ENCODE peak calls at places on chromosomes 12 and 14, in four cellular contexts. G is HL-60, Q is HCT116, T is SK-N-SH. U is an unnamed sample.

GRCh38 chr12:112294793-112295192 is 87.4 kb downstream of the HECTD4 start:
- DNase-seq in G (no peak), Q (peak; percentile 15), T (no peak), U (no peak)

GRCh38 chr12:12724421-12725085 is 7.4 kb downstream of the CDKN1B start:
- DNase-seq in G (no peak), Q (no peak), T (peak; percentile 72), U (no peak)

GRCh38 chr12:34354239-34355200 is 332.2 kb downstream of the ALG10 start:
- DNase-seq in G (no peak), Q (no peak), T (peak; percentile 62), U (no peak)

GRCh38 chr12:83865431-83865830 is 1047.2 kb downstream of the SLC6A15 start:
- DNase-seq in G (no peak), Q (no peak), T (no peak), U (no peak)

GRCh38 chr14:36662258-36662542 is 540 bp downstream of the PAX9 start:
- DNase-seq in G (no peak), Q (no peak), T (no peak), U (no peak)

GRCh38 chr12:128940974-128941373 is 87.7 kb downstream of the GLT1D1 start:
- DNase-seq in G (no peak), Q (no peak), T (no peak), U (no peak)

GRCh38 chr14:67955241-67955640 is 135.7 kb downstream of the RAD51B start:
- DNase-seq in G (no peak), Q (no peak), T (no peak), U (no peak)

GRCh38 chr14:101017209-101017608 is 113.7 kb upstream of the RTL1 start:
- DNase-seq in G (no peak), Q (no peak), T (no peak), U (no peak)

GRCh38 chr12:13913371-13913770 is 68.0 kb downstream of the GRIN2B start:
- DNase-seq in G (no peak), Q (no peak), T (no peak), U (no peak)

GRCh38 chr12:77814361-77814760 is 16.3 kb upstream of the NAV3 start:
- DNase-seq in G (no peak), Q (no peak), T (no peak), U (no peak)

GRCh38 chr12:6460751-6461371 is 9.0 kb downstream of the TAPBPL start:
- DNase-seq in G (no peak), Q (no peak), T (no peak), U (no peak)

GRCh38 chr14:76261371-76261811 is 109.7 kb downstream of the GPATCH2L start:
- DNase-seq in G (no peak), Q (no peak), T (no peak), U (no peak)

GRCh38 chr12:9273276-9273675 is 65.1 kb upstream of the PZP start:
- DNase-seq in G (no peak), Q (no peak), T (no peak), U (no peak)

GRCh38 chr14:37988472-37988871 is 219.2 kb upstream of the SSTR1 start:
- DNase-seq in G (no peak), Q (no peak), T (no peak), U (no peak)

GRCh38 chr14:27015046-27015445 is 417.2 kb upstream of the NOVA1 start:
- DNase-seq in G (no peak), Q (no peak), T (no peak), U (no peak)

GRCh38 chr12:11758838-11759509 is 109.5 kb downstream of the ETV6 start:
- DNase-seq in G (no peak), Q (no peak), T (no peak), U (peak; percentile 72)

GRCh38 chr12:4202482-4202881 is 71.1 kb upstream of the CCND2 start:
- DNase-seq in G (no peak), Q (no peak), T (no peak), U (no peak)

GRCh38 chr12:106139422-106140141 is 828 bp upstream of the NUAK1 start:
- DNase-seq in G (no peak), Q (peak; percentile 56), T (no peak), U (peak; percentile 76)

GRCh38 chr12:105369014-105369413 is 38.5 kb downstream of the C12orf75 start:
- DNase-seq in G (no peak), Q (no peak), T (no peak), U (no peak)

GRCh38 chr12:110403146-110403974 is at the start of gene ANAPC7:
- DNase-seq in G (peak; percentile 84), Q (peak; percentile 83), T (peak; percentile 95), U (peak; percentile 92)

GRCh38 chr12:124774462-124775167 is 89.0 kb downstream of the SCARB1 start:
- DNase-seq in G (peak; percentile 20), Q (no peak), T (no peak), U (peak; percentile 48)

GRCh38 chr12:108215458-108215857 is 86.4 kb downstream of the WSCD2 start:
- DNase-seq in G (no peak), Q (no peak), T (no peak), U (no peak)

GRCh38 chr14:50769893-50770500 is 61.0 kb downstream of the NIN start:
- DNase-seq in G (no peak), Q (no peak), T (no peak), U (no peak)

GRCh38 chr14:22560638-22561365 is 28.2 kb downstream of the DAD1 start:
- DNase-seq in G (no peak), Q (no peak), T (no peak), U (no peak)

GRCh38 chr12:6056406-6057211 is 67.9 kb downstream of the VWF start:
- DNase-seq in G (no peak), Q (peak; percentile 21), T (peak; percentile 74), U (no peak)

GRCh38 chr12:75720807-75721206 is 209.4 kb upstream of the KRR1 start:
- DNase-seq in G (no peak), Q (no peak), T (peak; percentile 38), U (no peak)

GRCh38 chr12:3536096-3536875 is 45.3 kb downstream of the PRMT8 start:
- DNase-seq in G (no peak), Q (no peak), T (no peak), U (no peak)

GRCh38 chr14:99166506-99166905 is 105.5 kb downstream of the BCL11B start:
- DNase-seq in G (no peak), Q (no peak), T (no peak), U (no peak)

GRCh38 chr12:130878193-130879185 is 6.6 kb downstream of the RAN start:
- DNase-seq in G (peak; percentile 13), Q (no peak), T (no peak), U (no peak)

GRCh38 chr12:98559666-98560065 is 33.8 kb upstream of the SLC25A3 start:
- DNase-seq in G (no peak), Q (no peak), T (no peak), U (no peak)

GRCh38 chr12:29889737-29890136 is 106.0 kb upstream of the TMTC1 start:
- DNase-seq in G (peak; percentile 24), Q (peak; percentile 52), T (peak; percentile 29), U (peak; percentile 16)

GRCh38 chr12:54421175-54421872 is 2.3 kb upstream of the ITGA5 start:
- DNase-seq in G (no peak), Q (no peak), T (no peak), U (peak; percentile 62)

GRCh38 chr12:119157528-119157927 is 21.2 kb upstream of the HSPB8 start:
- DNase-seq in G (no peak), Q (no peak), T (no peak), U (no peak)

GRCh38 chr12:49627752-49628360 is 4.5 kb downstream of the PRPF40B start:
- DNase-seq in G (no peak), Q (peak; percentile 23), T (no peak), U (no peak)

GRCh38 chr14:36300337-36300736 is 20.1 kb downstream of the MBIP start:
- DNase-seq in G (no peak), Q (no peak), T (no peak), U (no peak)

GRCh38 chr12:68833508-68833907 is 25.5 kb downstream of the MDM2 start:
- DNase-seq in G (no peak), Q (no peak), T (no peak), U (no peak)
- TF ChIP-seq POLR2AphosphoS5 in G (no peak), Q (no peak), T (peak; percentile 36), U (no peak)

GRCh38 chr12:122029620-122030426 is 8.1 kb downstream of the BCL7A start:
- DNase-seq in G (no peak), Q (no peak), T (no peak), U (no peak)

GRCh38 chr12:122028601-122029560 is 7.2 kb downstream of the BCL7A start:
- DNase-seq in G (no peak), Q (no peak), T (no peak), U (no peak)

GRCh38 chr12:122028165-122028591 is 6.5 kb downstream of the BCL7A start:
- DNase-seq in G (no peak), Q (no peak), T (no peak), U (no peak)

GRCh38 chr12:122024132-122024785 is 2.6 kb downstream of the BCL7A start:
- DNase-seq in G (no peak), Q (no peak), T (no peak), U (no peak)

GRCh38 chr12:122026706-122027328 is 5.1 kb downstream of the BCL7A start:
- DNase-seq in G (no peak), Q (no peak), T (no peak), U (no peak)
- H3K27ac ChIP-seq in G (no peak overlapping the region), Q (no peak overlapping the region), T (peak overlapping the region; percentile 21), U (no peak overlapping the region)

GRCh38 chr14:24171422-24172260 is at the start of gene REC8:
- DNase-seq in G (no peak), Q (no peak), T (peak; percentile 97), U (peak; percentile 74)
- TF ChIP-seq POLR2AphosphoS5 in G (no peak), Q (no peak), T (no peak), U (no peak)

GRCh38 chr14:61264022-61264571 is 17.0 kb downstream of the TMEM30B start:
- DNase-seq in G (no peak), Q (no peak), T (no peak), U (no peak)

GRCh38 chr14:61268797-61269196 is 12.3 kb downstream of the TMEM30B start:
- DNase-seq in G (no peak), Q (no peak), T (no peak), U (no peak)

GRCh38 chr14:61267336-61267735 is 13.8 kb downstream of the TMEM30B start:
- DNase-seq in G (no peak), Q (no peak), T (no peak), U (no peak)

GRCh38 chr14:61264699-61265098 is 16.4 kb downstream of the TMEM30B start:
- DNase-seq in G (no peak), Q (no peak), T (no peak), U (no peak)

GRCh38 chr14:61266436-61267220 is 14.5 kb downstream of the TMEM30B start:
- DNase-seq in G (no peak), Q (no peak), T (no peak), U (no peak)
- H3K27ac ChIP-seq in G (no peak overlapping the region), Q (no peak overlapping the region), T (peak overlapping the region; percentile 77), U (no peak overlapping the region)

U was measured in transverse colon.